ENCODE peak calls at places on chromosome 5, in nine cellular contexts. X, V, O, M, J, S, Y, N and Z are unnamed samples.

GRCh38 chr5:95843733-95844223 is 21.3 kb upstream of the GLRX start:
- DNase-seq in N (no peak), X (no peak), S (no peak), J (no peak), Y (no peak), V (no peak), M (no peak), O (no peak), Z (no peak)

GRCh38 chr5:56494300-56494704 is 261.2 kb upstream of the ANKRD55 start:
- DNase-seq in S (no peak), O (no peak), V (no peak), X (no peak), Y (no peak), N (no peak), J (no peak), M (no peak), Z (no peak)

GRCh38 chr5:58266402-58266801 is 193.5 kb downstream of the PLK2 start:
- DNase-seq in J (no peak), V (no peak), Y (no peak), O (no peak), M (peak), N (no peak), X (peak), S (no peak), Z (peak)

GRCh38 chr5:142508630-142509425 is 177.1 kb downstream of the FGF1 start:
- DNase-seq in O (no peak), N (no peak), S (no peak), Y (no peak), X (no peak), V (no peak), M (no peak), J (no peak), Z (no peak)

GRCh38 chr5:149794338-149795023 is 64.4 kb downstream of the PPARGC1B start:
- DNase-seq in M (no peak), S (no peak), X (no peak), V (no peak), N (no peak), Y (no peak), J (peak), O (no peak), Z (no peak)

GRCh38 chr5:74257645-74258328 is 382.7 kb downstream of the ENC1 start:
- DNase-seq in Y (no peak), J (peak), S (no peak), X (no peak), N (no peak), M (peak), V (no peak), O (no peak), Z (no peak)

GRCh38 chr5:8676731-8677130 is 807.8 kb downstream of the MTRR start:
- DNase-seq in O (no peak), S (no peak), M (no peak), J (no peak), N (no peak), V (no peak), Y (no peak), X (no peak), Z (no peak)

GRCh38 chr5:168532471-168532870 is 3.4 kb downstream of the FBLL1 start:
- DNase-seq in J (no peak), N (no peak), O (no peak), M (no peak), V (no peak), S (no peak), X (no peak), Y (no peak), Z (no peak)

GRCh38 chr5:57176350-57176857 is 2.5 kb downstream of the GPBP1 start:
- DNase-seq in J (no peak), O (no peak), S (no peak), V (no peak), X (no peak), N (peak), Y (no peak), M (peak), Z (peak)

GRCh38 chr5:59071755-59072549 is 489.1 kb downstream of the RAB3C start:
- DNase-seq in S (no peak), X (no peak), J (no peak), O (no peak), M (no peak), V (no peak), N (no peak), Y (no peak), Z (no peak)

GRCh38 chr5:58040044-58040443 is 419.8 kb downstream of the PLK2 start:
- DNase-seq in N (no peak), V (no peak), O (no peak), Y (no peak), S (no peak), J (no peak), M (no peak), X (no peak), Z (no peak)

GRCh38 chr5:132354381-132354780 is 15.1 kb upstream of the SLC22A5 start:
- DNase-seq in Y (no peak), X (no peak), S (no peak), V (peak), M (no peak), J (no peak), O (no peak), N (no peak), Z (no peak)

GRCh38 chr5:174903333-174903732 is 179.0 kb downstream of the MSX2 start:
- DNase-seq in Y (no peak), N (no peak), O (no peak), S (no peak), J (no peak), V (no peak), X (no peak), M (no peak), Z (no peak)

GRCh38 chr5:168324864-168325615 is 33.6 kb downstream of the WWC1 start:
- DNase-seq in Y (no peak), S (no peak), X (peak), M (peak), N (no peak), V (no peak), O (no peak), J (no peak), Z (peak)

GRCh38 chr5:127723571-127723970 is 20.4 kb downstream of the CCDC192 start:
- DNase-seq in O (no peak), M (peak), Y (no peak), X (peak), N (no peak), S (peak), J (peak), V (peak), Z (no peak)

GRCh38 chr5:179530069-179530998 is 20.0 kb upstream of the RUFY1 start:
- DNase-seq in M (peak), O (peak), N (peak), S (peak), V (no peak), J (peak), X (no peak), Y (peak), Z (no peak)

GRCh38 chr5:135488727-135489465 is 36.7 kb upstream of the TIFAB start:
- DNase-seq in M (peak), J (no peak), S (peak), X (peak), N (no peak), Y (peak), O (no peak), V (no peak), Z (peak)

GRCh38 chr5:33557605-33558004 is 116.8 kb downstream of the TARS1 start:
- DNase-seq in V (no peak), X (no peak), M (no peak), O (no peak), J (no peak), Y (no peak), N (no peak), S (no peak), Z (no peak)

GRCh38 chr5:119328753-119329602 is 26.8 kb upstream of the TNFAIP8 start:
- DNase-seq in X (no peak), M (peak), V (no peak), Y (no peak), J (no peak), N (peak), S (peak), O (peak), Z (no peak)

GRCh38 chr5:134567651-134568338 is 42.3 kb downstream of the JADE2 start:
- DNase-seq in V (no peak), J (no peak), S (no peak), X (no peak), M (peak), N (no peak), Y (no peak), O (no peak), Z (no peak)

GRCh38 chr5:54329731-54330709 is 19.6 kb upstream of the ARL15 start:
- DNase-seq in S (peak), N (no peak), J (no peak), M (peak), V (no peak), O (no peak), X (peak), Y (no peak), Z (peak)

GRCh38 chr5:176619569-176620332 is 9.8 kb upstream of the GPRIN1 start:
- DNase-seq in S (no peak), J (no peak), X (no peak), M (no peak), O (no peak), V (no peak), N (no peak), Y (no peak), Z (no peak)

GRCh38 chr5:126251024-126251423 is 172.2 kb upstream of the GRAMD2B start:
- DNase-seq in M (no peak), S (no peak), O (no peak), Y (no peak), V (no peak), X (no peak), J (no peak), N (no peak), Z (no peak)

GRCh38 chr5:132215329-132215728 is 12.3 kb downstream of the P4HA2 start:
- DNase-seq in V (no peak), X (peak), O (no peak), Y (no peak), S (peak), M (peak), J (peak), N (no peak), Z (peak)

GRCh38 chr5:102971693-102972293 is 148.1 kb downstream of the GIN1 start:
- DNase-seq in V (no peak), M (peak), Y (no peak), J (no peak), X (peak), N (no peak), S (no peak), O (no peak), Z (peak)

GRCh38 chr5:58108507-58108906 is 351.4 kb downstream of the PLK2 start:
- DNase-seq in J (no peak), N (no peak), O (no peak), V (no peak), X (no peak), Y (no peak), S (no peak), M (no peak), Z (no peak)

GRCh38 chr5:159174511-159175168 is 34.7 kb downstream of the RNF145 start:
- DNase-seq in M (peak), X (no peak), Y (no peak), O (no peak), J (no peak), N (no peak), S (peak), V (no peak), Z (peak)

GRCh38 chr5:170338933-170339779 is 41.6 kb upstream of the LCP2 start:
- DNase-seq in N (peak), J (no peak), O (peak), V (no peak), X (peak), S (no peak), M (no peak), Y (no peak), Z (no peak)

GRCh38 chr5:148620696-148621095 is 33.6 kb downstream of the HTR4 start:
- DNase-seq in Y (no peak), J (no peak), O (no peak), S (no peak), N (peak), X (no peak), M (no peak), V (peak), Z (peak)